ENCODE peak calls at places on chromosomes 13 and 19, in four cellular contexts. R is upper lobe of left lung, Y is lower leg skin, O is uterus. U is an unnamed sample.
A peak's percentile ranks its signal among the peaks of the same experiment; 100 is the strongest.

GRCh38 chr19:34733266-34733825 is 697 bp upstream of the ZNF181 start:
- DNase-seq in O (peak; percentile 48), Y (peak; percentile 53), R (no peak), U (no peak)

GRCh38 chr19:35248310-35249145 is at the start of gene LSR:
- DNase-seq in O (no peak), Y (peak; percentile 70), R (peak; percentile 92), U (no peak)

GRCh38 chr13:79591493-79591892 is 110.5 kb downstream of the NDFIP2 start:
- DNase-seq in Y (no peak), O (no peak), R (no peak), U (no peak)

GRCh38 chr19:34317311-34317927 is 47.6 kb upstream of the GPI start:
- DNase-seq in O (no peak), R (no peak), Y (no peak), U (peak; percentile 40)

GRCh38 chr19:54104998-54105715 is 2.5 kb downstream of the NDUFA3 start:
- DNase-seq in O (no peak), Y (no peak), R (no peak), U (no peak)

GRCh38 chr19:30523791-30524190 is 151.6 kb downstream of the ZNF536 start:
- DNase-seq in Y (no peak), R (peak; percentile 55), O (no peak), U (no peak)

GRCh38 chr13:31786011-31786410 is 46.7 kb downstream of the RXFP2 start:
- DNase-seq in R (no peak), O (no peak), Y (peak; percentile 54), U (peak; percentile 23)

GRCh38 chr13:73428137-73428536 is 369.3 kb downstream of the KLF5 start:
- DNase-seq in O (no peak), Y (no peak), R (no peak), U (peak; percentile 83)

GRCh38 chr19:3443840-3444694 is 36.3 kb downstream of the SMIM24 start:
- DNase-seq in R (peak; percentile 54), O (peak; percentile 60), Y (no peak), U (peak; percentile 72)

GRCh38 chr13:71820699-71821098 is 46.3 kb downstream of the DACH1 start:
- DNase-seq in R (no peak), O (no peak), Y (no peak), U (no peak)

GRCh38 chr19:4758082-4758481 is 33.5 kb upstream of the FEM1A start:
- DNase-seq in R (no peak), Y (no peak), O (no peak), U (no peak)

GRCh38 chr13:111252449-111253124 is 67.9 kb upstream of the TEX29 start:
- DNase-seq in Y (no peak), R (no peak), O (no peak), U (no peak)

GRCh38 chr13:112890316-112891131 is 78.5 kb upstream of the MCF2L start:
- DNase-seq in O (no peak), R (peak; percentile 71), Y (no peak), U (no peak)

GRCh38 chr19:35471946-35472345 is 18.3 kb downstream of the KRTDAP start:
- DNase-seq in Y (no peak), O (no peak), R (no peak), U (no peak)

GRCh38 chr19:7676376-7676775 is 514 bp upstream of the MCEMP1 start:
- DNase-seq in O (no peak), R (no peak), Y (peak; percentile 38), U (no peak)

GRCh38 chr19:2016041-2016807 is 710 bp upstream of the BTBD2 start:
- DNase-seq in R (peak; percentile 78), O (peak; percentile 94), Y (peak; percentile 85), U (peak; percentile 90)

GRCh38 chr19:50500060-50500752 is 10.8 kb downstream of the JOSD2 start:
- DNase-seq in O (no peak), R (no peak), Y (no peak), U (no peak)

GRCh38 chr19:46513461-46514236 is 18.0 kb upstream of the PNMA8B start:
- DNase-seq in Y (peak; percentile 68), O (peak; percentile 73), R (peak; percentile 94), U (peak; percentile 85)

GRCh38 chr19:35637165-35637564 is 4.4 kb upstream of the ETV2 start:
- DNase-seq in O (no peak), Y (no peak), R (peak; percentile 54), U (no peak)

GRCh38 chr19:18385675-18386542 is at the start of gene GDF15:
- DNase-seq in Y (peak; percentile 55), O (peak; percentile 53), R (peak; percentile 92), U (peak; percentile 98)

GRCh38 chr13:89750371-89750770 is 1597.1 kb upstream of the MIR17HG start:
- DNase-seq in O (no peak), Y (no peak), R (no peak), U (peak; percentile 51)

GRCh38 chr13:47218611-47219010 is 321.8 kb upstream of the HTR2A start:
- DNase-seq in Y (no peak), O (no peak), R (no peak), U (no peak)

GRCh38 chr13:101706651-101707050 is 254.2 kb downstream of the ITGBL1 start:
- DNase-seq in O (no peak), Y (peak; percentile 62), R (no peak), U (peak; percentile 99)

GRCh38 chr13:112714772-112715569 is 25.1 kb downstream of the ATP11A start:
- DNase-seq in Y (no peak), R (no peak), O (peak; percentile 22), U (no peak)

GRCh38 chr13:87889241-87889640 is 218.1 kb downstream of the SLITRK5 start:
- DNase-seq in R (no peak), Y (no peak), O (no peak), U (no peak)

GRCh38 chr13:36059366-36059765 is 71.8 kb downstream of the DCLK1 start:
- DNase-seq in Y (no peak), R (no peak), O (no peak), U (no peak)

GRCh38 chr13:73984949-73985691 is 149.1 kb downstream of the KLF12 start:
- DNase-seq in O (no peak), R (no peak), Y (no peak), U (no peak)

GRCh38 chr19:290539-291521 is at the start of gene PLPP2:
- DNase-seq in R (peak; percentile 87), Y (no peak), O (peak; percentile 57), U (peak; percentile 17)

GRCh38 chr13:110760611-110761010 is 47.1 kb downstream of the ING1 start:
- DNase-seq in R (no peak), O (no peak), Y (no peak), U (no peak)

GRCh38 chr13:99977334-99977911 is 4.2 kb upstream of the ZIC2 start:
- DNase-seq in O (no peak), R (no peak), Y (no peak), U (no peak)

GRCh38 chr13:66543780-66544179 is 686.4 kb downstream of the PCDH9 start:
- DNase-seq in R (no peak), O (no peak), Y (no peak), U (no peak)

DNA sequence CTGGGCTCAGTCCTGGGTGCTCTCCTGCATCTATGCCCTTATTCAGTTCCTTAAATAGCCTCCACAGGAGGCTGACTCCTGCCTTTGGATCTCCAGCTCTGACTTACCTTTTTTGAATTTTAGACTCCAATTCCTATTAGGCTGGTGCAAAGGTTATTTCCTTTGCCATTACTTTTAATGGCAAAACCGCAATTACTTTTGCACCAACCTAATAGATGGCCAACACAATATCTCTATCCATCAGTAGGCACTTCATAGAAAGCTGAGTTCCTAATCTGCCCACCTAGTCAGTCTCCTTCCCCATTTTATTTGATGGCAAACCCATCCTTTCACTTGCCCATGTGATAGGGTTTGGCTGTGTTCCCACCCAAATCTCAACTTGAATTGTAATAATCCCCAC is 95.3 kb downstream of the CACNA1A start:
- DNase-seq in R (no peak), O (no peak), Y (no peak), U (no peak)
- H3K4me3 ChIP-seq in R (no peak overlapping the region), O (no peak overlapping the region), Y (no peak overlapping the region), U (no peak overlapping the region)

GRCh38 chr19:6250024-6250605 is 29.7 kb downstream of the MLLT1 start:
- DNase-seq in R (no peak), O (no peak), Y (no peak), U (peak; percentile 46)
- TF ChIP-seq CTCF in R (no peak), O (no peak), Y (no peak), U (no peak)

DNA sequence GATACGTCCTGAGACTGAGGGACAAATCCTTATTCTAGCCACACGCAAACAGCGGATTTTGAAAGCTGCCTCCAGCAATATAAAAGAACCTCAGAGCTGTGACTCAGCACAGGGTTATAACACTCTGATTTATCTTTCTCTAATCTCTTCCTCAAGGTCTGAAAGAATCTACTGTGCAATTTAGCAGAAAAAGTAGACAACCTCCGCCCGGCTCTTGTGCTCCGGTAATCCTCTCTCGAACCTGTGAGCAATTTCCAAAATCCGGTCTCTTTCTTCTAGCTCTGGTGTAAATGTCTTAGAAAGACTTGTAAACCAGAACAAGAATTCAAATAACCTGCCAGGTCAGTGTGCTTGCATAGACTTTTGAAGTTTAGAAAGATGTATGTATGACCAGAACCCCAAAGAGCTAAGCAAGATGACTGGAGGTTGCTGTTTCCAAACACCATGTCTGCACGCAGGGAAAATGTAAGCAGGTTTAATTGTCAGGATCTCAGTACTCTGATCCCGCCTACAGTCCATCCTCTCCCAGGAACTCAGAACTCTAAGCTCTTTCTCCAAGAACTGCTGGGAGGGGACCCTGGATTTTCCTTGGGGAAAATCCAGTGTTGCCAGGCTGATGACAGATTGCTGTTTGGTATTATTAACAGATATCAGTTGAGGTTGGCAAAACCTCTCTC is 338.1 kb downstream of the RFC3 start:
- DNase-seq in R (no peak), O (no peak), Y (no peak), U (peak; percentile 57)
- H3K4me3 ChIP-seq in R (no peak overlapping the region), O (no peak overlapping the region), Y (no peak overlapping the region), U (no peak overlapping the region)

GRCh38 chr13:28268800-28269223 is 130.5 kb downstream of the PAN3 start:
- DNase-seq in Y (no peak), R (no peak), O (no peak), U (no peak)

DNA sequence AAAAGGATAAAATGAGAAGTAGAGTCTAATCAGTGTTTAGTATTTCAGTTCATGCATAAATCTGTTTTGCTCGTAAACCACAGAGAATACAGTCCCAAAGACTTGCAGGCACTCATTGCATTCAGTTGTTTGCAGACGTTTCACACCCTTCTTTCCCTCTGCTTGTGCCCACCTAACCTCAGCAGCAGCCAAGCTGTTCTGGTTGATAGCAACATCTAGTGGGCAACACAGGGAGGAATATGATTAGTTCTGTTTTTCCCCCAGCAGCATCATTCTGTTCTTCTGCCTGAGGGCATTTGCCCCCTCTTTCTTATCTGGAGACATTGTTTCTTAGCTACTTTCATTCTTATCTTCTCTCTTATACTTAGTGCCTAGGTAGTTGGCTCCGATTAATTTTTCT is 135.6 kb downstream of the PAN3 start:
- DNase-seq in O (no peak), R (no peak), Y (no peak), U (peak; percentile 43)
- TF ChIP-seq CTCF in O (no peak), R (no peak), Y (no peak), U (peak; percentile 55)

GRCh38 chr19:33303791-33304759 is 1.7 kb upstream of the CEBPA start:
- DNase-seq in O (no peak), Y (no peak), R (peak; percentile 89), U (no peak)
- H3K4me3 ChIP-seq in O (peak overlapping the region; percentile 72), Y (peak overlapping the region; percentile 64), R (peak overlapping the region; percentile 61), U (peak overlapping the region; percentile 62)

DNA sequence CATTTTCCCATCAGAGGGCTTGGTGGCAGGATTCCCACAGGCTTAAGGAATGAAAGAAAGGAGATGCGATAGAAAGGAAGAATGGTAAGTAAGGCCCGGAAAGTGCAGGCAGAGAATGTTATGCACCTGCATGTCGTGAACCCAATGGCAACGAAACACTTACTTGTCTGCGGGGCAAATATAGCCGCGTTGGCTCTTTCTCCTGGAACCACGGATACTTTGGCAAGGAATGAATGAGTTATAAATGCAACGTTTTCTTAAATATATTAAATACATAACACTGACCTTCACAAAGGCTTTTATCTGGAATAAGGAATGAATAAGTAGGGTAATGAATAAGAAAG is 192.1 kb downstream of the KATNAL1 start:
- DNase-seq in R (no peak), Y (no peak), O (no peak), U (no peak)
- TF ChIP-seq CTCF in R (no peak), Y (no peak), O (no peak), U (no peak)

GRCh38 chr19:38245826-38246498 is 10.2 kb downstream of the PPP1R14A start:
- DNase-seq in Y (no peak), O (no peak), R (no peak), U (peak; percentile 64)
- H3K4me3 ChIP-seq in Y (no peak overlapping the region), O (no peak overlapping the region), R (no peak overlapping the region), U (no peak overlapping the region)